ENCODE peak calls at places on chromosomes 11 and 22, in six cellular contexts. One of them, this sample, is unnamed. For H3K36me3, the result is how much of the 10 kb centered on the place peaks cover.

GRCh38 chr22:50576070-50576469 is 2.2 kb downstream of the CPT1B start:
- DNase-seq in Peyer's patch: peak
- DNase-seq in upper lobe of right lung: no peak
- DNase-seq in IMR-90: peak
- DNase-seq in CD8-positive, alpha-beta memory T cell: no peak
- DNase-seq in psoas muscle: no peak
- DNase-seq in this sample: peak

GRCh38 chr11:65493367-65494176 is 5.3 kb upstream of the MALAT1 start:
- DNase-seq in psoas muscle: peak
- DNase-seq in upper lobe of right lung: peak
- DNase-seq in IMR-90: peak
- DNase-seq in CD8-positive, alpha-beta memory T cell: no peak
- DNase-seq in Peyer's patch: peak
- DNase-seq in this sample: peak

GRCh38 chr11:65027213-65028067 is at the start of gene SNX15:
- DNase-seq in upper lobe of right lung: peak
- DNase-seq in IMR-90: peak
- DNase-seq in psoas muscle: peak
- DNase-seq in CD8-positive, alpha-beta memory T cell: peak
- DNase-seq in Peyer's patch: peak
- DNase-seq in this sample: peak

GRCh38 chr22:29348956-29349355 is 33.5 kb upstream of the RASL10A start:
- DNase-seq in upper lobe of right lung: no peak
- DNase-seq in IMR-90: no peak
- DNase-seq in psoas muscle: no peak
- DNase-seq in Peyer's patch: no peak
- DNase-seq in CD8-positive, alpha-beta memory T cell: no peak
- DNase-seq in this sample: no peak

GRCh38 chr22:19470010-19470409 is 9.0 kb downstream of the UFD1 start:
- DNase-seq in psoas muscle: no peak
- DNase-seq in Peyer's patch: no peak
- DNase-seq in upper lobe of right lung: no peak
- DNase-seq in CD8-positive, alpha-beta memory T cell: no peak
- DNase-seq in IMR-90: no peak
- DNase-seq in this sample: no peak

GRCh38 chr22:49084203-49084602 is 743.5 kb downstream of the BRD1 start:
- DNase-seq in Peyer's patch: no peak
- DNase-seq in upper lobe of right lung: peak
- DNase-seq in psoas muscle: no peak
- DNase-seq in CD8-positive, alpha-beta memory T cell: peak
- DNase-seq in IMR-90: no peak
- DNase-seq in this sample: no peak

GRCh38 chr11:82683029-82683428 is 50.6 kb downstream of the FAM181B start:
- DNase-seq in IMR-90: no peak
- DNase-seq in Peyer's patch: no peak
- DNase-seq in CD8-positive, alpha-beta memory T cell: no peak
- DNase-seq in psoas muscle: no peak
- DNase-seq in upper lobe of right lung: no peak
- DNase-seq in this sample: no peak

GRCh38 chr11:117220999-117221774 is 10.7 kb downstream of the PCSK7 start:
- DNase-seq in CD8-positive, alpha-beta memory T cell: no peak
- DNase-seq in Peyer's patch: no peak
- DNase-seq in psoas muscle: no peak
- DNase-seq in upper lobe of right lung: no peak
- DNase-seq in IMR-90: no peak
- DNase-seq in this sample: peak

GRCh38 chr11:67303989-67304411 is 670 bp downstream of the SSH3 start:
- DNase-seq in Peyer's patch: peak
- DNase-seq in upper lobe of right lung: peak
- DNase-seq in psoas muscle: no peak
- DNase-seq in IMR-90: no peak
- DNase-seq in CD8-positive, alpha-beta memory T cell: peak
- DNase-seq in this sample: peak

GRCh38 chr22:27795053-27795452 is 6.5 kb downstream of the MN1 start:
- DNase-seq in CD8-positive, alpha-beta memory T cell: no peak
- DNase-seq in Peyer's patch: no peak
- DNase-seq in psoas muscle: no peak
- DNase-seq in IMR-90: no peak
- DNase-seq in upper lobe of right lung: no peak
- DNase-seq in this sample: no peak

DNA sequence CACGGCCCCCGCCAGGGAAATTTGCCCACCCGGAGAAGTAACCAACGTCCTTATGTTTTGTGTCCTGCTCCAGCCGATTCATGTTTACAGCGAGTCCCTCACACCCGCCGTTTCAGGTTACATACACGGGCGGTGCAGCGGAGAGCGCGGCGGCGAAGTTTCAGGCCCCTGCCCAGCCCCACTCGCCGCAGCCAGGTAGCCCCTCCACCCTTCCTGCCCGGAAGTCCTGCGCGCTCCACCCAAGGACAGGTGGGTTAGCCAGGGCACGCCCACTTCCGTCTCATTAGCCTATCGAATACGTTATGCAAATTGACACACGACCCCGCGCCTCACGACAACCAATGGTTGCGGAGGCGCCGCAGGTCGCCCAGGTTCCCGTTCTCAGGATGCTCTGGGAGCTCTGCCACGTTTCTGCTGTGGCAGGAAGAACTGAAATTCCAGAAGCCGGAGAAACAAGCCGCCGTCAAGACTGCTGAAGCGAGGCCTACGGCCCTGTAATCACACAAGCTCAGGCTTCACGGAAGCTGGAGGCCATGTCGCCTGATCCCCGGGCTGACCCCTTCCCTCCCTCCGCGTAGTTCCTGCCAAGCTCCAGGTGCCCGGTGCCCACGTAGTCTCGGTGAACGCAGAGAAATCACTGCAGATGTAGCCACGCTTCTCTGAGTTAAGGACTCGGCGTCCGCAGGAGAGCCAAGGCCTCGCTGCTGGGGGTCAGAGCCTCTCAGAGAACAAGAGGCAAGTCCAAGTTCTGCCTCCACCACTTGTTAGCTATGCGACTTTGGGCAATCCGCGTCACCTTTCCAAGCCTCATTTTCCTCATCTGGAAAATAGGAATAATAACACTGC is 22.4 kb upstream of the MYH9 start:
- DNase-seq in upper lobe of right lung: peak
- DNase-seq in psoas muscle: peak
- DNase-seq in IMR-90: no peak
- DNase-seq in CD8-positive, alpha-beta memory T cell: peak
- DNase-seq in Peyer's patch: peak
- DNase-seq in this sample: peak
- H3K36me3 ChIP-seq in upper lobe of right lung: under half
- H3K36me3 ChIP-seq in psoas muscle: under half
- H3K36me3 ChIP-seq in IMR-90: under half
- H3K36me3 ChIP-seq in CD8-positive, alpha-beta memory T cell: under half
- H3K36me3 ChIP-seq in Peyer's patch: under half
- H3K36me3 ChIP-seq in this sample: under half

GRCh38 chr11:61889831-61890230 is 1.5 kb downstream of the FADS3 start:
- DNase-seq in IMR-90: no peak
- DNase-seq in Peyer's patch: no peak
- DNase-seq in upper lobe of right lung: no peak
- DNase-seq in psoas muscle: no peak
- DNase-seq in CD8-positive, alpha-beta memory T cell: no peak
- DNase-seq in this sample: no peak

GRCh38 chr11:61890536-61891330 is 612 bp downstream of the FADS3 start:
- DNase-seq in IMR-90: peak
- DNase-seq in CD8-positive, alpha-beta memory T cell: peak
- DNase-seq in Peyer's patch: peak
- DNase-seq in psoas muscle: peak
- DNase-seq in upper lobe of right lung: peak
- DNase-seq in this sample: peak

GRCh38 chr11:61888043-61888442 is 3.3 kb downstream of the FADS3 start:
- DNase-seq in Peyer's patch: no peak
- DNase-seq in CD8-positive, alpha-beta memory T cell: no peak
- DNase-seq in upper lobe of right lung: peak
- DNase-seq in IMR-90: peak
- DNase-seq in psoas muscle: peak
- DNase-seq in this sample: peak

GRCh38 chr11:61886643-61887042 is 4.7 kb downstream of the FADS3 start:
- DNase-seq in psoas muscle: no peak
- DNase-seq in IMR-90: no peak
- DNase-seq in upper lobe of right lung: no peak
- DNase-seq in CD8-positive, alpha-beta memory T cell: no peak
- DNase-seq in Peyer's patch: no peak
- DNase-seq in this sample: no peak

GRCh38 chr11:61888590-61888989 is 2.8 kb downstream of the FADS3 start:
- DNase-seq in upper lobe of right lung: no peak
- DNase-seq in psoas muscle: no peak
- DNase-seq in CD8-positive, alpha-beta memory T cell: no peak
- DNase-seq in Peyer's patch: no peak
- DNase-seq in IMR-90: no peak
- DNase-seq in this sample: no peak
- H3K4me3 ChIP-seq in upper lobe of right lung: no peak
- H3K4me3 ChIP-seq in psoas muscle: peak
- H3K4me3 ChIP-seq in CD8-positive, alpha-beta memory T cell: no peak
- H3K4me3 ChIP-seq in Peyer's patch: no peak
- H3K4me3 ChIP-seq in IMR-90: no peak
- H3K4me3 ChIP-seq in this sample: no peak

DNA sequence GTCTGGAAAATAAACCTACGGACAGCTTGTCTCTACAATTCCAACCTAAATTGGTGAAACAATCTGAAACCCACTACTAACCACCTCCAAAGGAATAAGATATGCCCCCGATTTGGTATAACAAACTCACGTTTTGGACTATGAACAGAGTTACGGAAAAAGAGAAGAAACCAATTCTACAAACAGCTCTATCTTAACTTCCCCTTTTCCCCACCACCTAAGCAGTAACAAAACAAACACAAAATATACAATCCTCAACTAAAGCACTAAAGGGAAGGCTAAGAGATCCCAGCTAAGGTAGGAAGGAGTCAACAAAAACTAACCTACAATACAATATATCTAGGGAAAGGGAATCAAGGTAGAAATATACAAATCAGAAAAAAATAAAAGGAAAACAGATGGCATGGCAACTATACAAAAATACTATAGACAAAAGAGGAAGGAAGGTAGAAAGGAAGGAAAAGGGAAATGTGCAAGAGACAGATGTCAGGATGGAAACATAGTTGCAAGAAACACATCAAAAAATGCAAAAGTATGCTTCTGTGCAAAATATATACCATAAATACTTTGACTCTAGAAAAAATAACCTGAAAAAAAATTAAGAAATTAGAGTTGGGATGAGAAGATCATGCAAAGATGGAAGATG is 43.9 kb upstream of the LYVE1 start:
- DNase-seq in upper lobe of right lung: no peak
- DNase-seq in psoas muscle: no peak
- DNase-seq in Peyer's patch: no peak
- DNase-seq in CD8-positive, alpha-beta memory T cell: no peak
- DNase-seq in IMR-90: no peak
- DNase-seq in this sample: no peak
- H3K27ac ChIP-seq in upper lobe of right lung: no peak
- H3K27ac ChIP-seq in psoas muscle: no peak
- H3K27ac ChIP-seq in Peyer's patch: no peak
- H3K27ac ChIP-seq in CD8-positive, alpha-beta memory T cell: no peak
- H3K27ac ChIP-seq in IMR-90: no peak
- H3K27ac ChIP-seq in this sample: no peak

GRCh38 chr11:35089724-35090505 is 49.1 kb upstream of the CD44 start:
- DNase-seq in Peyer's patch: no peak
- DNase-seq in CD8-positive, alpha-beta memory T cell: no peak
- DNase-seq in psoas muscle: no peak
- DNase-seq in IMR-90: no peak
- DNase-seq in upper lobe of right lung: no peak
- DNase-seq in this sample: no peak
- H3K36me3 ChIP-seq in Peyer's patch: under half
- H3K36me3 ChIP-seq in CD8-positive, alpha-beta memory T cell: under half
- H3K36me3 ChIP-seq in psoas muscle: under half
- H3K36me3 ChIP-seq in IMR-90: under half
- H3K36me3 ChIP-seq in upper lobe of right lung: under half
- H3K36me3 ChIP-seq in this sample: under half

GRCh38 chr11:61793829-61794204 is 1.1 kb downstream of the FEN1 start:
- DNase-seq in Peyer's patch: no peak
- DNase-seq in psoas muscle: no peak
- DNase-seq in CD8-positive, alpha-beta memory T cell: no peak
- DNase-seq in IMR-90: no peak
- DNase-seq in upper lobe of right lung: peak
- DNase-seq in this sample: no peak
- H3K4me3 ChIP-seq in Peyer's patch: no peak
- H3K4me3 ChIP-seq in psoas muscle: no peak
- H3K4me3 ChIP-seq in CD8-positive, alpha-beta memory T cell: no peak
- H3K4me3 ChIP-seq in IMR-90: no peak
- H3K4me3 ChIP-seq in upper lobe of right lung: no peak
- H3K4me3 ChIP-seq in this sample: peak

DNA sequence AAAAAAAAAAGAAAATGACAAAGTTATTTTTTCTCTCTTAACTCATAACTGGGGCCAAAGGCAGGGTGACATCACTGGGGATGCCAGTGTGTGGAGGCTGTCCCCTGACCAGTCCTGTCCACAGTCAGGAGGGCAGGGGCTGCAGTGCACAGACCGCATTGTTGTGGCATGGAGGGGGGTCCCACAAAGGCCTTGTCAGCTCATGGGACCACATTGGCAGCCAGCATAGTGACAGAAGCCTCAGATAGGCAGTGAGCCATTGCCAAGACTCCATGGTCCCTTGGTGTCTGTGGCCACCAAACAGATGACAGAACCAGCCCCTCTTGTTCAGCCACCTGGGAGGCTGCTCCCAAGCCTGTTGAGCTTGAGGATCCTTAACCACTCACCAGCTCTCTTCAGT is 4.1 kb downstream of the TMEM80 start:
- DNase-seq in IMR-90: no peak
- DNase-seq in CD8-positive, alpha-beta memory T cell: no peak
- DNase-seq in Peyer's patch: no peak
- DNase-seq in psoas muscle: no peak
- DNase-seq in upper lobe of right lung: no peak
- DNase-seq in this sample: no peak
- H3K27ac ChIP-seq in IMR-90: peak
- H3K27ac ChIP-seq in CD8-positive, alpha-beta memory T cell: no peak
- H3K27ac ChIP-seq in Peyer's patch: no peak
- H3K27ac ChIP-seq in psoas muscle: no peak
- H3K27ac ChIP-seq in upper lobe of right lung: no peak
- H3K27ac ChIP-seq in this sample: no peak

DNA sequence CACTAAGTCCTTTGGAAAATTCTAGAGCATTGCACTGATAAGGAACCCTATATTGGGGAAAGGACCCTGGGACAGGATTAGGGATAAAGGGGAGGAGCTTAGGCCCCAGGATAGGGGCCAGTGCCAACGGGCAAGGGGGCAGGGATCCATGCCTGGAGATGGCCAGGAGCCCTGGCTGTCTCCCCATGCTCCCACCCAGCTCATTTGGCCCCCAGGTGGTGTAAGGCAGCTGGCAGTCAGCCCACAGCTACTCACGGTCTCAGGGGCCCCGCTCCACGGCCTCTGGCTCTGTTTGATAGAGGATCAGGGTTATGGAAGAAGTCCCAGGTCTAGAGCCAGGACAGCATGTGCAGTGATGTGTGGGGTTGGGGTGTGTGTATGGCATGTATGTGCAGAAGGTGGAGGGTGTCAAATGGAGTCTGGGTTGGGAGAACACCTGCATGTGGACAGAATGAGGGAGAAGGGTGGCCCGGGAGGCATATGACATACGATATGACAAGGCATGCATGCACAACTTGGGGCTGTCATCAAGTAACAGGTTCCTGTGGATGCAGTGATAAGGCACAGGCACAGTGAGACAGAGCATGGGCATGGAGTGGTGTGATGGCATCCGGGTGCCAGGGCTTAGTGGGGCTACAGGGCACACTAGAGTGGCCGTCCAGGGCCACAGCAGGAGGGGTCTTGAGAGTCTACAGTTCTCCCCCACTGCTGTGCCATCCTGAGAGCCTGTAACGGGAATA is 18.4 kb upstream of the PDE2A start:
- DNase-seq in psoas muscle: no peak
- DNase-seq in Peyer's patch: no peak
- DNase-seq in upper lobe of right lung: no peak
- DNase-seq in IMR-90: no peak
- DNase-seq in CD8-positive, alpha-beta memory T cell: no peak
- DNase-seq in this sample: no peak
- H3K36me3 ChIP-seq in psoas muscle: under half
- H3K36me3 ChIP-seq in Peyer's patch: under half
- H3K36me3 ChIP-seq in upper lobe of right lung: half or more
- H3K36me3 ChIP-seq in IMR-90: half or more
- H3K36me3 ChIP-seq in CD8-positive, alpha-beta memory T cell: half or more
- H3K36me3 ChIP-seq in this sample: under half